ENCODE peak calls at places on chromosomes 7 and 10, in ten cellular contexts. Q, C, Y, O, T, E, X, W, N and R are unnamed samples.

GRCh38 chr7:50739744-50740455 is 42.8 kb downstream of the GRB10 start:
- DNase-seq in N (no peak), Q (no peak), T (no peak), Y (peak), E (no peak), W (no peak), O (no peak), C (peak), X (no peak), R (no peak)

GRCh38 chr10:96509017-96509641 is 4.6 kb downstream of the TLL2 start:
- DNase-seq in N (no peak), X (no peak), Y (no peak), O (no peak), E (no peak), Q (peak), C (no peak), T (no peak), W (no peak), R (no peak)

GRCh38 chr10:86282664-86283465 is 83.7 kb downstream of the GRID1 start:
- DNase-seq in W (no peak), N (no peak), T (no peak), Q (no peak), Y (no peak), E (no peak), O (no peak), X (no peak), C (no peak), R (no peak)

GRCh38 chr7:117066668-117067067 is 113.4 kb downstream of the ST7 start:
- DNase-seq in X (peak), Q (no peak), Y (no peak), E (no peak), W (peak), N (no peak), C (no peak), O (no peak), T (no peak), R (no peak)

GRCh38 chr10:103141950-103142349 is 51.1 kb downstream of the NT5C2 start:
- DNase-seq in C (no peak), W (no peak), E (no peak), T (no peak), O (no peak), Y (no peak), N (no peak), Q (no peak), X (no peak), R (no peak)

GRCh38 chr7:85090919-85091567 is 95.8 kb downstream of the SEMA3D start:
- DNase-seq in C (no peak), T (no peak), X (no peak), Y (no peak), E (no peak), W (no peak), N (no peak), O (no peak), Q (no peak), R (no peak)

GRCh38 chr10:8206882-8207281 is 152.4 kb downstream of the GATA3 start:
- DNase-seq in T (no peak), N (no peak), C (no peak), Q (no peak), W (no peak), X (no peak), Y (no peak), O (no peak), E (no peak), R (no peak)

GRCh38 chr10:121308046-121308445 is 290.2 kb downstream of the FGFR2 start:
- DNase-seq in W (no peak), X (no peak), E (no peak), T (no peak), C (no peak), O (no peak), N (no peak), Y (no peak), Q (no peak), R (no peak)

GRCh38 chr7:77783111-77783510 is 15.1 kb downstream of the TMEM60 start:
- DNase-seq in X (no peak), O (no peak), C (no peak), Y (no peak), N (no peak), E (no peak), T (no peak), W (no peak), Q (no peak), R (no peak)

GRCh38 chr7:131513245-131514061 is 43.0 kb downstream of the PODXL start:
- DNase-seq in T (peak), Y (peak), Q (peak), W (peak), X (peak), N (peak), C (peak), E (peak), O (peak), R (peak)

GRCh38 chr7:155001756-155002410 is 1.0 kb downstream of the PAXIP1 start:
- DNase-seq in W (peak), E (no peak), C (no peak), Q (no peak), N (no peak), X (no peak), Y (peak), T (no peak), O (no peak), R (no peak)

GRCh38 chr10:71337219-71337625 is 18.2 kb downstream of the SLC29A3 start:
- DNase-seq in W (no peak), E (no peak), X (no peak), Q (no peak), Y (no peak), O (no peak), T (no peak), C (no peak), N (no peak), R (no peak)

GRCh38 chr7:139673230-139673629 is 104.6 kb downstream of the HIPK2 start:
- DNase-seq in O (no peak), T (no peak), C (no peak), W (no peak), X (no peak), Y (no peak), Q (no peak), N (no peak), E (no peak), R (peak)

GRCh38 chr7:77269360-77270075 is 69.9 kb upstream of the FGL2 start:
- DNase-seq in O (no peak), Y (no peak), W (peak), Q (peak), T (no peak), X (peak), N (no peak), E (no peak), C (no peak), R (no peak)

GRCh38 chr10:10293431-10293830 is 724.2 kb upstream of the CELF2 start:
- DNase-seq in T (no peak), E (no peak), Y (no peak), W (peak), C (no peak), N (no peak), O (peak), Q (no peak), X (no peak), R (no peak)